ENCODE peak calls at places on chromosomes 5 and 9, in four cellular contexts. M, H, O and N are unnamed samples. For H3K36me3, the result is how much of the 10 kb centered on the place peaks cover.

GRCh38 chr5:132260051-132260450 is 2.6 kb downstream of the PDLIM4 start:
- DNase-seq in M (no peak), H (peak), O (no peak), N (peak)

GRCh38 chr5:39674209-39675082 is 249.7 kb upstream of the DAB2 start:
- DNase-seq in M (no peak), H (no peak), O (no peak), N (no peak)

GRCh38 chr9:27888661-27889295 is 315.5 kb upstream of the C9orf72 start:
- DNase-seq in M (peak), H (peak), O (peak), N (no peak)

GRCh38 chr5:149409268-149409948 is 30.3 kb upstream of the IL17B start:
- DNase-seq in M (no peak), H (no peak), O (no peak), N (no peak)

GRCh38 chr9:131840220-131840619 is 100.3 kb upstream of the RAPGEF1 start:
- DNase-seq in M (peak), H (no peak), O (no peak), N (no peak)

GRCh38 chr5:145778144-145778900 is 56.8 kb downstream of the PRELID2 start:
- DNase-seq in M (no peak), H (no peak), O (no peak), N (no peak)

GRCh38 chr9:111356567-111357244 is 26.7 kb upstream of the OR2K2 start:
- DNase-seq in M (peak), H (no peak), O (no peak), N (peak)

GRCh38 chr9:34382054-34382453 is 5.4 kb upstream of the MYORG start:
- DNase-seq in M (no peak), H (no peak), O (no peak), N (no peak)

GRCh38 chr9:80467632-80468031 is 895.9 kb downstream of the TLE4 start:
- DNase-seq in M (no peak), H (no peak), O (no peak), N (no peak)

GRCh38 chr9:98958271-98958989 is 14.7 kb downstream of the COL15A1 start:
- DNase-seq in M (no peak), H (no peak), O (no peak), N (no peak)

GRCh38 chr5:173429489-173430150 is 101.4 kb upstream of the STC2 start:
- DNase-seq in M (no peak), H (no peak), O (no peak), N (no peak)

GRCh38 chr5:140346348-140347221 is at the start of gene HBEGF:
- DNase-seq in M (peak), H (peak), O (peak), N (peak)

GRCh38 chr9:3887798-3888495 is 362.1 kb upstream of the RFX3 start:
- DNase-seq in M (no peak), H (no peak), O (no peak), N (no peak)

GRCh38 chr9:7009065-7009464 is 251.3 kb downstream of the KDM4C start:
- DNase-seq in M (no peak), H (no peak), O (no peak), N (no peak)
- H3K36me3 ChIP-seq in M (under half), H (under half), O (under half), N (under half)

GRCh38 chr5:77636423-77637169 is 1.9 kb downstream of the OTP start:
- DNase-seq in M (no peak), H (peak), O (no peak), N (no peak)
- TF ChIP-seq JUN in M (no peak), H (no peak), O (no peak), N (no peak)

DNA sequence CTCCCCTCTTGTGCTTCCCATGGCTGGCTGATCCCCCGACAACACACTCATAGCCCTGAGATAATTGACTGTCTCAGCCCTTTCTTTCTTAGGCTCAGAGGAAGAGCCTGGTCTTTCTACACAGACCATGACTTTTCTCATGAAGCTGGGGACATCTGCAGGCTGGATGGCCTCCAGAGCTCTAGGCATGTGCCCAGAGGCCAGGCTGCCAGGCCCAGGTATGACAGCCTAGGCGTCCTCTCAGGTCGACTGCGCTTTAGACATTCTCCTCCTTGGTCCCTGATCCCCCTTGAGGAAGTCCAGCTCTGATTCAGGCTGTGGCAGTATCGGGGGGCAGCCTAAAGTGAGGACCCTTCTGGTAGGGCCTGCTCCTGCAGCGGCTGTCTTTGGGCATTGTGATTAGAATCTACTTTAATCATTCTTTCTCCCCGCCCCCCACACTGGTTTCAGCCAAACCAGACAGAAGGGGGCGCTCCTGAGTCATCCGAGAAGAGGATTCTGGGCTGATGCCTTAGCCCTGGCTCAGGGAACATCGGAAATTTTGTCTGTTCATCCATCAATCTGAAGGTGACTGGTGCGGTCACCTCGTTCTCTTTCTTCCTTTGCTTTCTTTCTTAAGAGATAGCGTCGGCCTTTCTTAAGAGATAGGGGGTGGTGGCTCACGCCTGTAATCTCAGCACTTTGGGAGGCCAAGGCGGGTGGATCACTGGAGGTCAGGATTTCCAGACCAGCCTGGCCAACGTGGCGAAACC is 66.5 kb upstream of the HSPA9 start:
- DNase-seq in M (peak), H (peak), O (peak), N (peak)
- H3K36me3 ChIP-seq in M (under half), H (under half), O (under half), N (under half)

GRCh38 chr5:5374034-5374715 is 48.3 kb upstream of the ICE1 start:
- DNase-seq in M (peak), H (no peak), O (no peak), N (no peak)
- TF ChIP-seq JUN in M (no peak), H (no peak), O (no peak), N (no peak)

DNA sequence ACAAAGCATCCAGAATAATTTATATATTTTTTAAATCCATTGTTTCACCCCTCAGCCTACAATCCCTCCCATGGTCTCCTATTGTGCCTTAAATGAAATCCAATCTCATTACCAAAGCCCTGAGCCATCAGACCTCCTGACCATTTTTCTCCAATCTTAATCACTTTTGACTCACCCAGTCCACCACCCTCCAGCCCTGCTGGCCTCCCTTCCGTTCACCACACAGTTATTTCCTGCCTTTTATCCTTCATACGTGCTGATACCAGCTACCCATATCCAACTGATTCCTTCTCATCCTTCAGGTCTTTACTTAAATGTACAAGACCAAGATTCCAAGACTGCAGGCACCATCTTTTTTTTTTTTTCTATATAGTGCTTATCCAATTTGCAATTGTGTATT is 1026.7 kb upstream of the DMAC1 start:
- DNase-seq in M (no peak), H (no peak), O (no peak), N (no peak)
- H3K36me3 ChIP-seq in M (under half), H (under half), O (under half), N (under half)

GRCh38 chr5:10219068-10219467 is 30.6 kb downstream of the ATPSCKMT start:
- DNase-seq in M (no peak), H (no peak), O (no peak), N (no peak)

GRCh38 chr5:10216107-10216506 is 33.6 kb downstream of the ATPSCKMT start:
- DNase-seq in M (no peak), H (no peak), O (no peak), N (no peak)

GRCh38 chr5:10222326-10222725 is 27.4 kb downstream of the ATPSCKMT start:
- DNase-seq in M (no peak), H (no peak), O (no peak), N (no peak)

GRCh38 chr5:10218658-10219057 is 31.0 kb downstream of the ATPSCKMT start:
- DNase-seq in M (no peak), H (no peak), O (no peak), N (no peak)

DNA sequence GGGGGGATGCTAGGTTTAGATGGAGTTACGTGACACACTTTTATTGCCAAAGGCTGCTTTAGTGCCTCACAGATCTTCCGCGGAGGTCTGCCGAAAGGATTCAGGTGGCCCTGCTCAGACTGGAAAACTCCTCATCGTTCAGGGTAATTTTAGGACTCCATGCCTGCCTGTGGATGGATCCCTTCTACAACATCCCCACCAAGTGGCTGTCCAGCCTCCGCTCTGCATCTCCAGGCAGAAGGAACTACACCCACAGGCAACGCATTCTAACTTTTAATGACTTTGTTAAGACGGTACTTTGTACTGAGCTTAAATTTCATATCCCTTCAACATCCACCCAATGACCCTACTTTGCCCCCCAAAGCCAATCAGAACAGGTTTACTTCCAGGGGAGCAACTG is 29.4 kb downstream of the ATPSCKMT start:
- DNase-seq in M (no peak), H (no peak), O (no peak), N (no peak)
- TF ChIP-seq JUN in M (no peak), H (no peak), O (no peak), N (no peak)

GRCh38 chr5:14407746-14408175 is 173.8 kb upstream of the OTULINL start:
- DNase-seq in M (no peak), H (no peak), O (no peak), N (peak)
- H3K36me3 ChIP-seq in M (under half), H (under half), O (half or more), N (under half)

GRCh38 chr9:83563360-83563759 is 25.2 kb upstream of the FRMD3 start:
- DNase-seq in M (no peak), H (no peak), O (no peak), N (no peak)
- TF ChIP-seq JUN in M (no peak), H (no peak), O (no peak), N (no peak)